ENCODE peak calls at places on chromosome X, in four cellular contexts. A is H1, U is HepG2, L is K562. S is an unnamed sample.

GRCh38 chrX:154967603-154968002 is 54.9 kb downstream of the F8 start:
- DNase-seq in L (no peak), A (no peak), U (no peak), S (peak; percentile 57)

GRCh38 chrX:23742174-23742692 is 843 bp downstream of the ACOT9 start:
- DNase-seq in U (peak; percentile 32), L (no peak), A (peak; percentile 13), S (peak; percentile 58)

GRCh38 chrX:46573896-46574336 is 351 bp downstream of the CHST7 start:
- DNase-seq in L (no peak), A (no peak), U (peak; percentile 53), S (peak; percentile 63)

GRCh38 chrX:94400488-94400887 is 726.5 kb downstream of the FAM133A start:
- DNase-seq in L (no peak), A (peak; percentile 3), U (peak; percentile 0), S (no peak)

GRCh38 chrX:10217218-10217617 is 60.4 kb downstream of the CLCN4 start:
- DNase-seq in L (no peak), A (no peak), U (no peak), S (no peak)

GRCh38 chrX:63275127-63275526 is 76.0 kb downstream of the SPIN4 start:
- DNase-seq in L (peak; percentile 18), A (no peak), U (peak; percentile 4), S (peak; percentile 27)

GRCh38 chrX:124145749-124146148 is 184.2 kb downstream of the STAG2 start:
- DNase-seq in U (no peak), L (no peak), A (no peak), S (no peak)

GRCh38 chrX:100447563-100448397 is 37.7 kb upstream of the PCDH19 start:
- DNase-seq in L (peak; percentile 62), A (no peak), U (no peak), S (peak; percentile 59)

GRCh38 chrX:66892004-66892403 is 253.1 kb upstream of the EDA2R start:
- DNase-seq in L (no peak), A (no peak), U (no peak), S (no peak)

GRCh38 chrX:27591938-27592337 is 1.8 kb downstream of the DCAF8L2 start:
- DNase-seq in A (no peak), L (no peak), U (no peak), S (no peak)

GRCh38 chrX:23907496-23908218 is at the start of the genes APOO and CXorf58:
- DNase-seq in A (peak; percentile 84), L (peak; percentile 88), U (peak; percentile 81), S (peak; percentile 91)

GRCh38 chrX:64976673-64977040 is 407 bp upstream of the ZC4H2 start:
- DNase-seq in A (no peak), U (no peak), L (no peak), S (no peak)

GRCh38 chrX:9874483-9874882 is 88.3 kb downstream of the SHROOM2 start:
- DNase-seq in U (no peak), L (no peak), A (no peak), S (no peak)

GRCh38 chrX:107736781-107737531 is 38.6 kb downstream of the TSC22D3 start:
- DNase-seq in A (no peak), U (peak; percentile 16), L (no peak), S (peak; percentile 59)

GRCh38 chrX:119996600-119997524 is 53.3 kb upstream of the NKAP start:
- DNase-seq in A (no peak), L (no peak), U (no peak), S (no peak)

GRCh38 chrX:53831662-53832635 is 145.4 kb upstream of the HUWE1 start:
- DNase-seq in L (peak; percentile 13), U (peak; percentile 20), A (no peak), S (peak; percentile 44)

GRCh38 chrX:30153881-30154260 is 61.5 kb upstream of the MAGEB2 start:
- DNase-seq in L (no peak), A (no peak), U (no peak), S (no peak)

GRCh38 chrX:9683350-9683749 is 82.3 kb downstream of the GPR143 start:
- DNase-seq in A (no peak), U (no peak), L (no peak), S (no peak)

GRCh38 chrX:154822029-154822428 is 12.4 kb downstream of the SMIM9 start:
- DNase-seq in A (no peak), L (no peak), U (no peak), S (no peak)

GRCh38 chrX:108447303-108447702 is 7.7 kb downstream of the COL4A5 start:
- DNase-seq in A (no peak), U (peak; percentile 59), L (no peak), S (no peak)

GRCh38 chrX:10310502-10310901 is 153.7 kb downstream of the CLCN4 start:
- DNase-seq in A (no peak), U (no peak), L (no peak), S (no peak)

GRCh38 chrX:19670854-19671620 is 155.7 kb upstream of the MAP3K15 start:
- DNase-seq in L (no peak), U (peak; percentile 79), A (no peak), S (peak; percentile 48)

GRCh38 chrX:55007633-55008032 is 7.5 kb downstream of the APEX2 start:
- DNase-seq in A (no peak), U (peak; percentile 73), L (no peak), S (peak; percentile 46)

GRCh38 chrX:980572-981235 is 231.7 kb downstream of the CRLF2 start:
- DNase-seq in A (no peak), L (no peak), U (no peak), S (no peak)

GRCh38 chrX:21658746-21659145 is 616 bp upstream of the KLHL34 start:
- DNase-seq in L (no peak), A (no peak), U (no peak), S (no peak)

GRCh38 chrX:68945603-68946228 is 116.9 kb downstream of the EFNB1 start:
- DNase-seq in U (no peak), L (peak; percentile 42), A (no peak), S (peak; percentile 54)

GRCh38 chrX:17854069-17854468 is 7.0 kb downstream of the RAI2 start:
- DNase-seq in L (no peak), U (no peak), A (no peak), S (no peak)
- H3K27me3 ChIP-seq in L (peaks cover 5% of the 10 kb centered on the region), U (no peaks in the 10 kb centered on the region), A (peaks cover 13% of the 10 kb centered on the region), S (peaks cover 3% of the 10 kb centered on the region)

DNA sequence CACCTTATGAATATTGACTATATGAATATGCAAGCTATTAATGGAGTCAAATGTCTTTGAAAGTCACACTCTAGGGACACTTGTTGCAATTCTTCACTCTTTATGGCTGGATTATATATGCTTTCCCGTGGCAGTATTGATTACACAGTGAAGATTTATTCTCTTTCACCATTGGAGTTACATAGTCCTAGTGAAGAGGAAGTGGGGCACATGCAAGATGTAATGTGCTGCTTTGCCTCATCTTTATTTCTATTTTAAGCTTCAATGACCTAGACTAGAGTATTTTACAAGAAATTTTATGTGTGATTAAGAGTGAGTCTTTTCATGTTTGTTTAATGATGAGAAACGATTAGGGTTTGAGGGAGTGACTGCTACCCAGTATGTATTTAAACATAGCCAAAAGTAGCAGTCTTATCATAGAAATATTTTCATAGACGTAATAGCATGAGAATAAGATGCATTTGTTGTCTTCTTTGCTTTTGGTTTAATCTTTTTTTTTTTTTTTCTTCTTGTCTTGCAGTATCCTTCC is 30.8 kb downstream of the DIAPH2 start:
- DNase-seq in U (no peak), L (no peak), A (no peak), S (no peak)
- TF ChIP-seq JUN in U (no peak), L (no peak), A (no peak), S (no peak)

GRCh38 chrX:134896194-134896593 is 94.6 kb upstream of the SMIM10 start:
- DNase-seq in U (no peak), A (no peak), L (no peak), S (no peak)
- H3K27me3 ChIP-seq in U (no peaks in the 10 kb centered on the region), A (no peaks in the 10 kb centered on the region), L (no peaks in the 10 kb centered on the region), S (no peaks in the 10 kb centered on the region)

DNA sequence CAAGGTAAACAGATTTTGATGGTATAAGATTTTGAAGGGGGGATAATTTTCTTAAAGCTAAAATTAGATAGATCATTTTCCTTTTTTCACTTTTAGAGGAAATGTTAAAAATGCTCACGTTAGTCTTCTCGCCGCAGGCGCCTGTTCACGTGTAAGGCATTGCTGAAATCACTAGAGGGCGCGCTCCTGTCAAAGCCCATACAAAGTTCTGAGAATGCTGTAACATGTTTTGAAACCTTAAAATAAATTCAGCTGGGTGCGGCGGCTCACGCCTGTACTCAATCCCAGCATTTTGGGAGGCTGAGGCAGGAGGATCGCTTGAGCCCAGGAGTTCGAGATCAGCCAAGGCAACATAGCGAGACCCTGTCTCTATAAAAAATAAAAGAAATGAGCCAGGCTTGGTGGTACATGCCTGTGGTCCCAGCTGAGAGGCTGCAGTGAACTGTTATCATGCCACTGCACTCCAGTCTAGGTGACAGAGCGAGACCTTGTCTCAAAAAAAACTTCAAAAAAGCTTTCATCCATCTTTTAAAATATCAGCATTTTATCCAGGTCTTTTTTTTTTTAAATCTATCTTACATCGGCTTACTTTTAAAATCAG is 138.0 kb downstream of the RBMX2 start:
- DNase-seq in L (peak; percentile 43), U (peak; percentile 15), A (no peak), S (peak; percentile 31)
- TF ChIP-seq JUN in L (no peak), U (no peak), A (no peak), S (no peak)

GRCh38 chrX:40011483-40012038 is 86.2 kb downstream of the BCOR start:
- DNase-seq in L (no peak), A (no peak), U (no peak), S (no peak)

GRCh38 chrX:40009890-40010289 is 87.9 kb downstream of the BCOR start:
- DNase-seq in U (no peak), L (no peak), A (no peak), S (no peak)

GRCh38 chrX:40012039-40012799 is 85.5 kb downstream of the BCOR start:
- DNase-seq in L (no peak), U (peak; percentile 63), A (no peak), S (peak; percentile 76)

GRCh38 chrX:40009462-40009851 is 88.3 kb downstream of the BCOR start:
- DNase-seq in A (no peak), U (no peak), L (no peak), S (no peak)

DNA sequence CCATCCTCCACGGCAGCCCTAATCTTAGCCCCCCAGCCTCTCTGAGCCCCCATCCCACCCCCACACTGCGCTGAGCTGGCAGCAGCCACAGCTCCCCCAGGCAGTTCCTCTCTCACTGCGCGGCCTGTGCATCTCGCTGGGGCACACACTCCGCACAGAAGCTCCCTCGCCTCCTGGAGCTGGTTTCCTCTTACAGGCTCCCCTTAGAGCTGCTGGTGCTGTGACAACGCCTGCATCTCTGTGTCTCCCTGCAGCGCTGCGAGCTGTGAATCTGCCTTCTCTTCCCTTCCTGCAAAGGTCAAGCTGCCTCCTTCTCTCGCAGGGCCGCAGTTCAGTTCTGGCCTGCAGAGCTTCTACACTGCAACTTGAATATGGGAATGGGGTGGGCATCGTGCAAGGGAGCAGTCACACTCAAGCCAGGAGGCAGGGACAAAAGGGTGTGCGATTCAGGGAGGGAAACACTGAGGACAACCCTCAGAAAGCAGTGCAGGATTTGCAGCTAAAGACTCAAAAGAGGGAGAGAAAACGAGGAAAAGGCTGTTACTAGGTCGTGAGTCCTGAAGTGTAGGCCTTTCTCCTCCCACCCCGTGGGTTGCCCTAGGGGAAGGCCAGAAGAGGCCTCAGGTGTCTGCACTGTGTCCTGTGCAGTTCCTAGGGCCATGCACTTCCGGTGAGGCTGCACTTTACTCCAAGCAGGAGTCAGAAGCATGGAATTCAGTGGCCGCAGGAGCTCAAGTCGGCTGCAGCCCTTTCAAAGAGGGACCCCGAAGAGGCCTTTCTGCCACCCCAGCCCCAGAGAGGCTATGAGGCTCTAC is 87.0 kb downstream of the BCOR start:
- DNase-seq in L (no peak), U (peak; percentile 54), A (no peak), S (no peak)
- H3K27me3 ChIP-seq in L (no peaks in the 10 kb centered on the region), U (no peaks in the 10 kb centered on the region), A (peaks cover 59% of the 10 kb centered on the region), S (no peaks in the 10 kb centered on the region)

S was measured in endothelial cell of umbilical vein.